ENCODE peak calls at places on chromosomes 11 and 22, in seven cellular contexts. One of them, this sample, is unnamed.

GRCh38 chr22:36612458-36612857 is 83.5 kb upstream of the EIF3D start:
- DNase-seq in GM12892: no peak
- DNase-seq in K562: no peak
- DNase-seq in HepG2: no peak
- DNase-seq in H1: no peak
- DNase-seq in SK-N-SH: no peak
- DNase-seq in GM12891: no peak
- DNase-seq in this sample: no peak

GRCh38 chr11:123798513-123799252 is 7.5 kb downstream of the OR6M1 start:
- DNase-seq in HepG2: no peak
- DNase-seq in K562: no peak
- DNase-seq in H1: no peak
- DNase-seq in GM12892: no peak
- DNase-seq in SK-N-SH: no peak
- DNase-seq in GM12891: no peak
- DNase-seq in this sample: no peak

GRCh38 chr11:2531277-2531986 is 86.6 kb downstream of the KCNQ1 start:
- DNase-seq in H1: peak
- DNase-seq in K562: peak
- DNase-seq in SK-N-SH: peak
- DNase-seq in HepG2: peak
- DNase-seq in GM12892: peak
- DNase-seq in GM12891: peak
- DNase-seq in this sample: no peak

GRCh38 chr22:42173183-42173926 is 42.7 kb upstream of the CYP2D6 start:
- DNase-seq in K562: no peak
- DNase-seq in GM12891: no peak
- DNase-seq in H1: no peak
- DNase-seq in HepG2: no peak
- DNase-seq in SK-N-SH: no peak
- DNase-seq in GM12892: no peak
- DNase-seq in this sample: no peak

GRCh38 chr11:69208190-69209037 is 52.7 kb downstream of the SMIM38 start:
- DNase-seq in HepG2: no peak
- DNase-seq in GM12891: no peak
- DNase-seq in H1: no peak
- DNase-seq in K562: no peak
- DNase-seq in SK-N-SH: no peak
- DNase-seq in GM12892: no peak
- DNase-seq in this sample: no peak

GRCh38 chr11:123719452-123719851 is 22.0 kb downstream of the ZNF202 start:
- DNase-seq in GM12891: no peak
- DNase-seq in K562: no peak
- DNase-seq in GM12892: no peak
- DNase-seq in SK-N-SH: no peak
- DNase-seq in HepG2: no peak
- DNase-seq in H1: no peak
- DNase-seq in this sample: no peak

GRCh38 chr22:41841085-41841712 is 8.3 kb downstream of the SREBF2 start:
- DNase-seq in GM12891: no peak
- DNase-seq in SK-N-SH: no peak
- DNase-seq in K562: no peak
- DNase-seq in GM12892: no peak
- DNase-seq in HepG2: peak
- DNase-seq in H1: no peak
- DNase-seq in this sample: no peak

GRCh38 chr11:130390071-130390758 is 38.2 kb downstream of the ADAMTS8 start:
- DNase-seq in SK-N-SH: no peak
- DNase-seq in H1: no peak
- DNase-seq in GM12892: no peak
- DNase-seq in HepG2: peak
- DNase-seq in GM12891: no peak
- DNase-seq in K562: no peak
- DNase-seq in this sample: no peak

GRCh38 chr11:36114095-36114494 is 170.2 kb downstream of the LDLRAD3 start:
- DNase-seq in GM12891: no peak
- DNase-seq in H1: no peak
- DNase-seq in K562: no peak
- DNase-seq in SK-N-SH: no peak
- DNase-seq in GM12892: no peak
- DNase-seq in HepG2: no peak
- DNase-seq in this sample: no peak

GRCh38 chr11:78325274-78325781 is 92.3 kb downstream of the GAB2 start:
- DNase-seq in GM12891: no peak
- DNase-seq in SK-N-SH: no peak
- DNase-seq in K562: peak
- DNase-seq in HepG2: no peak
- DNase-seq in H1: no peak
- DNase-seq in GM12892: no peak
- DNase-seq in this sample: peak

GRCh38 chr22:36236338-36237319 is 2.7 kb downstream of the APOL2 start:
- DNase-seq in K562: no peak
- DNase-seq in SK-N-SH: no peak
- DNase-seq in GM12891: no peak
- DNase-seq in H1: no peak
- DNase-seq in HepG2: no peak
- DNase-seq in GM12892: no peak
- DNase-seq in this sample: no peak

GRCh38 chr22:27879923-27880322 is 39.1 kb downstream of the PITPNB start:
- DNase-seq in HepG2: peak
- DNase-seq in GM12891: no peak
- DNase-seq in K562: peak
- DNase-seq in H1: no peak
- DNase-seq in SK-N-SH: peak
- DNase-seq in GM12892: no peak
- DNase-seq in this sample: no peak

GRCh38 chr11:13114566-13115465 is 105.7 kb downstream of the RASSF10 start:
- DNase-seq in GM12891: no peak
- DNase-seq in SK-N-SH: peak
- DNase-seq in HepG2: peak
- DNase-seq in K562: peak
- DNase-seq in GM12892: no peak
- DNase-seq in H1: no peak
- DNase-seq in this sample: no peak

DNA sequence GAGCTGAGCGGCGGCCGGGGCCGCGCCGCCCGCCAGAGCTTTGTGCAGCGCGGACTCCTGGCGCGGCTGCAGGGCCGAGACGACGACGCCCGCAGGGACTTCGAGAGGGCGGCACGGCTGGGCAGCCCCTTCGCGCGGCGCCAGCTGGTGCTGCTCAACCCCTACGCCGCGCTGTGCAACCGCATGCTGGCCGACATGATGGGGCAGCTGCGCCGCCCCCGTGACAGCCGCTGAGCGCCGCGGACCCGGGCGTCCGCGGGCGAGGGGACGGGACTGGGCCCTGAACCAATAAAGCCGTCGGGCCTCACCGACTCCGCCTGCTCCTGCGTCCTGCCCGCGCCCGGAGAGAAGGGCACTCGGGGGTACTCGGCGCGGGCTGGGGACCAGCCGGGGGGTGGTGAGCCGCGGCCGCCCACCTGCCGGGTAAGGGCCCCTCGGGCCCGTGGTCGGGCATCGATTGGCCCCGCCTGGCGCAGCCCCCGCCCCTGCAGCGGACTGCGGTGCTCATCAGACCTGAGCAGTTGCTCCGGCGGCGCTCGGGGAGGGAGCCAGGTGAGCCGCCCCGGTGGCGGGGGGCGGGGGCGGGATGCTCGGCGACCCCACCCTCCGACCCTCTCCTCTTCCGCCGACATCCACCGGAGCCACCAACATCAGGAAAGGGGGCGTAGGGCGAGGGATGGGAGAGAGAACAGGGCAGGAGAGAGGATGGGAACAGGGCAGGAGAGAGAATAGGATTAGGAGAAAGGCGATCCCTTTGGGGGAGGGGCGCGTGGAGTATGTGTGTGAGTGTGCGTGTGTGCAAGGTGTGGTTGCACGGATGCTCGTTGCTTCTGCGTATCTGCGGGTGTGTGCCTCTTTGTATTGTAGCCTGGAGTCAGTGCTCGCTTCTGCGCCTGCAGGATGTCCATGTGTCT is at the start of gene TMEM25:
- DNase-seq in K562: peak
- DNase-seq in SK-N-SH: peak
- DNase-seq in H1: peak
- DNase-seq in HepG2: peak
- DNase-seq in GM12891: peak
- DNase-seq in GM12892: peak
- DNase-seq in this sample: no peak
- TF ChIP-seq TAF1 in K562: no peak
- TF ChIP-seq TAF1 in SK-N-SH: no peak
- TF ChIP-seq TAF1 in H1: no peak
- TF ChIP-seq TAF1 in HepG2: peak
- TF ChIP-seq TAF1 in GM12891: no peak
- TF ChIP-seq TAF1 in GM12892: peak
- TF ChIP-seq TAF1 in this sample: peak

GRCh38 chr22:39522567-39523300 is 2.4 kb downstream of the ATF4 start:
- DNase-seq in HepG2: no peak
- DNase-seq in GM12892: no peak
- DNase-seq in K562: no peak
- DNase-seq in H1: no peak
- DNase-seq in SK-N-SH: peak
- DNase-seq in GM12891: no peak
- DNase-seq in this sample: no peak

GRCh38 chr22:39525658-39525975 is 5.3 kb downstream of the ATF4 start:
- DNase-seq in SK-N-SH: no peak
- DNase-seq in H1: no peak
- DNase-seq in HepG2: no peak
- DNase-seq in K562: no peak
- DNase-seq in GM12892: no peak
- DNase-seq in GM12891: no peak
- DNase-seq in this sample: no peak

GRCh38 chr22:39526736-39527171 is 5.8 kb downstream of the RPS19BP1 start:
- DNase-seq in K562: no peak
- DNase-seq in H1: no peak
- DNase-seq in SK-N-SH: no peak
- DNase-seq in GM12891: no peak
- DNase-seq in GM12892: no peak
- DNase-seq in HepG2: no peak
- DNase-seq in this sample: no peak

GRCh38 chr22:39524753-39525657 is 4.6 kb downstream of the ATF4 start:
- DNase-seq in GM12891: no peak
- DNase-seq in GM12892: no peak
- DNase-seq in K562: no peak
- DNase-seq in H1: no peak
- DNase-seq in SK-N-SH: no peak
- DNase-seq in HepG2: no peak
- DNase-seq in this sample: no peak

DNA sequence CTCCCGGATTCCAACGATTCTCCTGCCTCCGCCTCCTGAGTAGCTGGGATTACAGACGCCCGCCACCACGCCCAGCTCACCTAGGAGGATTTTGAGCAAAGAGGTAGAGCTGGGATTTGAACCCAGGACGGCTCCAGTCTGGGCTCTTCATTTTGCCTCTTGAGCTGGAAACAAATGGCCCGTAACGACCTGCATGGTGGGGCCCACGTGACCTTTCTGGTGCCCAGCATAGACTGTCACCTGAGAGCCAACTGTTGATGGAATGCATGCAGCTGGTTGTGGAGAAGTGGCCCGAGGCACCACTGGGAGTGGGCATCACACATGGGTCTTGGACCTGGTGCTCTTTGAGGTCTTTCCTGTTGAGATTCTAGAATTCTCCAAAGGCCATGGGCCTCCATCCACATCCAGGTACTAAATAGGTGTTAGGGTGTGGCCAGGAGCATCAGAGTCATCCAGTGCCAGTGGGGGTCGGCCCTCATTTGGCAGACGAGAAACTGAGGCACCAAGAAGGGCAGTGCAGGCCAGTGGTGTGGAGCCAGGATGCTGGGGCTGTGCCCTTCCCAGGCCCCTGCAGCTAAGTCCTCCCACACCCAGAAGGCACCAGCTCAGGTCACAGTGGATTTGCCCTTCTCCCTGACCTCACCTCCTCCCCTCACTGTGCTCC is 3.9 kb downstream of the ATF4 start:
- DNase-seq in GM12891: no peak
- DNase-seq in GM12892: no peak
- DNase-seq in HepG2: no peak
- DNase-seq in K562: no peak
- DNase-seq in SK-N-SH: no peak
- DNase-seq in H1: no peak
- DNase-seq in this sample: no peak
- TF ChIP-seq TAF1 in GM12891: peak
- TF ChIP-seq TAF1 in GM12892: no peak
- TF ChIP-seq TAF1 in HepG2: no peak
- TF ChIP-seq TAF1 in K562: no peak
- TF ChIP-seq TAF1 in SK-N-SH: no peak
- TF ChIP-seq TAF1 in H1: no peak
- TF ChIP-seq TAF1 in this sample: no peak

DNA sequence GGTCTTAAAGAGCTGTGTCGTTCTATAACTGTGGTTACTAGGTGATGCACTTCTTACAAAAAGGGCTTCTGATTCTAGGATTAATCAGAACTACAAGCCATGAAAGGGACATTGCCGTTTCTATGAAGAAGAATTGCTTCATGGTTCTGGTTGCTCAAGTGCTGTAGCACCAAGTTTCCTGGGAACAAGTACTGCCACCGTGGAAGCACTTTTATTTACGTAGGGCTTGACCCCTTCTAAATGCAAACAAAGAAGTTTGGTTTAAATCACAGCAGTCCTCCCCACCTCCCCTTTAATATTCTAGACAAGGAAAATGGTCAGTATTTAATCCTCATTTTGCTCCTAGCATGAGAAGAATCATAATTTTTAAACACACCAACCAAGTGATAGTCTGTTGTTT is 9.8 kb downstream of the YAP1 start:
- DNase-seq in GM12891: no peak
- DNase-seq in SK-N-SH: no peak
- DNase-seq in H1: no peak
- DNase-seq in GM12892: no peak
- DNase-seq in HepG2: peak
- DNase-seq in K562: no peak
- DNase-seq in this sample: no peak
- TF ChIP-seq TAF1 in GM12891: no peak
- TF ChIP-seq TAF1 in SK-N-SH: no peak
- TF ChIP-seq TAF1 in H1: no peak
- TF ChIP-seq TAF1 in GM12892: no peak
- TF ChIP-seq TAF1 in HepG2: no peak
- TF ChIP-seq TAF1 in K562: no peak
- TF ChIP-seq TAF1 in this sample: no peak

GRCh38 chr22:19969141-19969928 is 27.7 kb upstream of the TXNRD2 start:
- DNase-seq in HepG2: no peak
- DNase-seq in H1: no peak
- DNase-seq in GM12892: no peak
- DNase-seq in SK-N-SH: no peak
- DNase-seq in GM12891: no peak
- DNase-seq in K562: no peak
- DNase-seq in this sample: no peak

GRCh38 chr22:19971276-19972124 is 29.9 kb upstream of the TXNRD2 start:
- DNase-seq in K562: no peak
- DNase-seq in GM12892: no peak
- DNase-seq in SK-N-SH: no peak
- DNase-seq in HepG2: no peak
- DNase-seq in H1: no peak
- DNase-seq in GM12891: no peak
- DNase-seq in this sample: no peak

GRCh38 chr22:19972251-19972650 is 30.6 kb upstream of the TXNRD2 start:
- DNase-seq in GM12891: no peak
- DNase-seq in HepG2: no peak
- DNase-seq in K562: no peak
- DNase-seq in H1: no peak
- DNase-seq in SK-N-SH: no peak
- DNase-seq in GM12892: no peak
- DNase-seq in this sample: no peak

GRCh38 chr22:19970031-19970478 is 28.4 kb upstream of the TXNRD2 start:
- DNase-seq in K562: no peak
- DNase-seq in H1: no peak
- DNase-seq in GM12892: no peak
- DNase-seq in GM12891: no peak
- DNase-seq in SK-N-SH: no peak
- DNase-seq in HepG2: no peak
- DNase-seq in this sample: no peak

GRCh38 chr22:19970479-19971275 is 29.1 kb upstream of the TXNRD2 start:
- DNase-seq in GM12892: peak
- DNase-seq in HepG2: peak
- DNase-seq in GM12891: peak
- DNase-seq in K562: peak
- DNase-seq in SK-N-SH: peak
- DNase-seq in H1: peak
- DNase-seq in this sample: no peak
- TF ChIP-seq TAF1 in GM12892: no peak
- TF ChIP-seq TAF1 in HepG2: peak
- TF ChIP-seq TAF1 in GM12891: no peak
- TF ChIP-seq TAF1 in K562: no peak
- TF ChIP-seq TAF1 in SK-N-SH: no peak
- TF ChIP-seq TAF1 in H1: no peak
- TF ChIP-seq TAF1 in this sample: no peak